ENCODE peak calls at places on chromosomes 11 and 22, in seven cellular contexts. B is gastrocnemius medialis, F is cardiac fibroblast, C is cardiac muscle cell, H is H9, E is dorsolateral prefrontal cortex, K is WTC11. V is an unnamed sample.

GRCh38 chr11:112834277-112834755 is 126.9 kb upstream of the NCAM1 start:
- DNase-seq in B (peak), F (no peak), C (no peak), H (no peak), E (peak), K (no peak), V (peak)

GRCh38 chr11:61553373-61554171 is 27.3 kb downstream of the SYT7 start:
- DNase-seq in B (no peak), F (no peak), C (no peak), H (no peak), E (no peak), K (no peak), V (no peak)

GRCh38 chr11:82978422-82979099 is 77.0 kb downstream of the DDIAS start:
- DNase-seq in B (no peak), F (peak), C (peak), H (no peak), E (no peak), K (no peak), V (no peak)

GRCh38 chr11:69841859-69842698 is 22.9 kb upstream of the FGF3 start:
- DNase-seq in B (no peak), F (peak), C (peak), H (peak), E (no peak), K (peak), V (no peak)

GRCh38 chr11:20372081-20372480 is 8.6 kb downstream of the HTATIP2 start:
- DNase-seq in B (no peak), F (no peak), C (no peak), H (no peak), E (no peak), K (no peak), V (no peak)

GRCh38 chr11:75858613-75859012 is 43.6 kb downstream of the UVRAG start:
- DNase-seq in B (no peak), F (peak), C (peak), H (no peak), E (no peak), K (no peak), V (no peak)

GRCh38 chr22:29344137-29344536 is 28.6 kb upstream of the RASL10A start:
- DNase-seq in B (peak), F (peak), C (peak), H (no peak), E (peak), K (no peak), V (peak)

GRCh38 chr11:65719887-65720236 is 736 bp downstream of the RNASEH2C start:
- DNase-seq in B (no peak), F (peak), C (peak), H (no peak), E (no peak), K (no peak), V (no peak)

GRCh38 chr22:27885977-27886842 is 32.8 kb downstream of the PITPNB start:
- DNase-seq in B (peak), F (peak), C (peak), H (no peak), E (peak), K (peak), V (no peak)

GRCh38 chr11:66112640-66113098 is 42.6 kb downstream of the PACS1 start:
- DNase-seq in B (no peak), F (peak), C (peak), H (no peak), E (no peak), K (no peak), V (no peak)

GRCh38 chr11:33773399-33774355 is 643 bp downstream of the FBXO3 start:
- DNase-seq in B (no peak), F (peak), C (no peak), H (no peak), E (no peak), K (peak), V (no peak)

GRCh38 chr11:100573911-100574513 is 113.1 kb upstream of the ARHGAP42 start:
- DNase-seq in B (no peak), F (no peak), C (no peak), H (no peak), E (no peak), K (no peak), V (no peak)

DNA sequence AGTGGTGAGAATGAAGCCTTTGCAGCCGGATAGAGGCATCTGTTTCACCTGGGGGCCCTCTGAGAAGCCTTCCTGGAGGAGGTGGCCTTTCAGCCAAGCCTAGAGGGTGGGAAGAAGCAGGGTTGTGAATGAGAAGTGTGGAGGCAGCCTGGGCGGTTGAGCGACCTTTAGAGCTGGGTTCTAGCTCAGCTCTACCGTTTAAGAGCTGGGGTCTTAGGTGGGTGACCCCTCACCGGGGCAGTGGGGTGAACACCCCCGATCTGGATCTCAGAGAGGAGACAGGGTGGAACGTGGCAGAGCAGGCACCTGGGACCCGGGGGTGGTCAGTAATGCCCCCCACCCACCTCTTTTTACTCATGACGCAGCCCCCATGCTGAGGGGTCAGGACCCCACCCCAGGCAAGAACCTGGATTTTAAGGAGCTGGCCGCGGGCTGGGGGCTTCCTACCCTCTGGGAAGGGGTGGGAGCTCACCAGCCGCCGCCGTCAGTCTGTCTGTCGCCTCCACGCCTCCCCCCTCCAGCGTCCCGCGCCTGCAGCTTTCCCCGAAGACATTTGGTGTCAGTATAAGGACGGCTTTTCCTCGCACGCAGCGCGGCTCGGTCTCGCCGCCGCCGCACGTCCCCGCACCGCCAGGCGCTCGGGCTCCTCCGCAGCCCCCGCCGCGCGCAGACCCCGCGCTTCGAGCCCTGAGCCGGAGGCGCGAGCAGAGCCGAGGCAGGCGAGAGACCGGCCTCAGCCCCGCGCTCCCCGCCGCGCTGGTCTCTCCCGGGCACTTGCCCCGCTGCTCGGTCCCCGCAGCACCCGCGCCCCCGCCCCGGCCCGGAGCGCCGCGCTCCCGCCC is 13.4 kb upstream of the CACNA1I start:
- DNase-seq in B (no peak), F (peak), C (peak), H (no peak), E (peak), K (no peak), V (no peak)
- TF ChIP-seq CTCF in B (no peak), F (no peak), C (peak), H (no peak), E (no peak), K (no peak), V (no peak)

DNA sequence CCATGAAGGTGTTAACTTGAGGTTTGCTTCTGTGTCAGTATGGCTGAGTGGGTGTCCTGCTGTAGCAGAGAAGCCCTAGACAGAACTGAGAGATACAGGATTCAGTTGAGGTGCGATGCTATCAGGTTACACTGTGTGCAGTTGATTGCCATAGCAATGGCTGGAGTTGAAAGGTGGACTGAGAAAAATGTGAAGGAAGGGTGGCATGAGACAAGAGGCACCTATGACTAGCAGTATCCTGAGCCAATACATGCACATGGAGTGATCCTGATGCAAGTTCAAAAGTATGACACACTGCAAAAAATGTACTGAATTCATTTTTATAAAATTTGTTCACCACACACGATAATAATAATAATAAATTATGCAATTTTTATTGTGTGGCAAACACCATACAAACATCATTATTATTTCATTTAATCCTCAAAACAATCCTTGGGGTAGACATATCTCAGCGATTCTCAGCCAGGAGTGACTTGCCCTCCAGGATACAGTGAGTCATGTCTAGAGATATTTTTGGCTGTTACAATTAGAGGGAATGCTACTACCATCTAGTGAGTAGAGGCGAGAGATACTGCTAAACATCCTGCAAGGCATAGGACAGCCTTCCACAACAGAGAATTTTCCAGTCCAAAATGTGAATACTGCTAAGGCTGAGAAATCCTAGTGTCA is 3.9 kb upstream of the PIWIL4 start:
- DNase-seq in B (no peak), F (peak), C (peak), H (no peak), E (no peak), K (no peak), V (no peak)
- TF ChIP-seq CTCF in B (no peak), F (peak), C (peak), H (no peak), E (no peak), K (no peak), V (peak)

GRCh38 chr11:15969701-15970329 is 386.5 kb downstream of the SOX6 start:
- DNase-seq in B (no peak), F (peak), C (peak), H (no peak), E (no peak), K (no peak), V (no peak)
- TF ChIP-seq CTCF in B (no peak), F (no peak), C (no peak), H (no peak), E (no peak), K (no peak), V (no peak)

GRCh38 chr11:46381836-46382643 is 571 bp downstream of the MDK start:
- DNase-seq in B (peak), F (no peak), C (peak), H (peak), E (no peak), K (peak), V (no peak)

GRCh38 chr11:46381046-46381835 is at the start of gene MDK:
- DNase-seq in B (peak), F (no peak), C (peak), H (peak), E (no peak), K (peak), V (no peak)

GRCh38 chr11:46383404-46383758 is 1.9 kb downstream of the MDK start:
- DNase-seq in B (peak), F (no peak), C (no peak), H (no peak), E (no peak), K (no peak), V (no peak)

GRCh38 chr11:46383974-46384701 is 2.7 kb downstream of the MDK start:
- DNase-seq in B (no peak), F (no peak), C (no peak), H (no peak), E (no peak), K (no peak), V (no peak)

GRCh38 chr11:46382644-46383403 is 1.4 kb downstream of the MDK start:
- DNase-seq in B (no peak), F (peak), C (peak), H (peak), E (no peak), K (peak), V (no peak)
- TF ChIP-seq CTCF in B (no peak), F (peak), C (peak), H (peak), E (peak), K (peak), V (peak)

DNA sequence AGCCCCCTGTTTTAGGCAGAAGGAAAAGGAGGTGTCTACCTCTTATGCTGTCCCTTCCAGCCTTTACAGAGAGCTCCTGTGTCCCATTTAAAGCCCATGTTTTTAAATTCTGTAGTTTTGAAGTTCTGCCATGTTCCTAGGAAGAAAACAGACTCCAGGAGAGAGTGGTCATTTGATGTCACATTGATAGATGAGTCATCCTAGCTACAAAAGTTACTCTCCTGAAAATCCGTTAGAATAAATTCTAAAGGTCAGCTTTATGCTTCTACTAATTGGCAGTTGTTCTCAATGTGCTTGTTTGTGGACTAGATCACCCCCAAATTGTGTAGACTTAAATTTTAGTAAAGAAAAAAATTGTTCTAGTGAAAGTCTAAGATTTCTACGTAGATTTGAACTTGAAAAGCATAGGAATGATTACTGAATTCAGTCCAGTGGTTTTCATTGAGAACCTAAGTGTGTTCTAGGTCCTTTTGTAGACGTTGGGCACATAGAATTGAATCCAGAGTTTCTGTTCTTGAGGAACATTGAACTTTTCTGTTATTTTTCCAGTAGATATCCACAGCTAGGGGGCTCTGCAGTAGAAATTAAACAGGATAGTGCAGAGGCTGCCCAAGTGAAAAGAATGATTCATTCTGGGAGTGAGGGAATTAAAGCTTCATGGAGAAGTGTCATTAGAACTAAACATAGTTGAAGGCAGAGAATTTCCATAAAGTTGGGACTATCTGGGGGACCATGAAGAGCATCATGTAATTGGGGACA is 140.6 kb upstream of the RASSF10 start:
- DNase-seq in B (no peak), F (peak), C (no peak), H (no peak), E (no peak), K (no peak), V (no peak)
- TF ChIP-seq CTCF in B (no peak), F (peak), C (peak), H (peak), E (peak), K (no peak), V (no peak)

DNA sequence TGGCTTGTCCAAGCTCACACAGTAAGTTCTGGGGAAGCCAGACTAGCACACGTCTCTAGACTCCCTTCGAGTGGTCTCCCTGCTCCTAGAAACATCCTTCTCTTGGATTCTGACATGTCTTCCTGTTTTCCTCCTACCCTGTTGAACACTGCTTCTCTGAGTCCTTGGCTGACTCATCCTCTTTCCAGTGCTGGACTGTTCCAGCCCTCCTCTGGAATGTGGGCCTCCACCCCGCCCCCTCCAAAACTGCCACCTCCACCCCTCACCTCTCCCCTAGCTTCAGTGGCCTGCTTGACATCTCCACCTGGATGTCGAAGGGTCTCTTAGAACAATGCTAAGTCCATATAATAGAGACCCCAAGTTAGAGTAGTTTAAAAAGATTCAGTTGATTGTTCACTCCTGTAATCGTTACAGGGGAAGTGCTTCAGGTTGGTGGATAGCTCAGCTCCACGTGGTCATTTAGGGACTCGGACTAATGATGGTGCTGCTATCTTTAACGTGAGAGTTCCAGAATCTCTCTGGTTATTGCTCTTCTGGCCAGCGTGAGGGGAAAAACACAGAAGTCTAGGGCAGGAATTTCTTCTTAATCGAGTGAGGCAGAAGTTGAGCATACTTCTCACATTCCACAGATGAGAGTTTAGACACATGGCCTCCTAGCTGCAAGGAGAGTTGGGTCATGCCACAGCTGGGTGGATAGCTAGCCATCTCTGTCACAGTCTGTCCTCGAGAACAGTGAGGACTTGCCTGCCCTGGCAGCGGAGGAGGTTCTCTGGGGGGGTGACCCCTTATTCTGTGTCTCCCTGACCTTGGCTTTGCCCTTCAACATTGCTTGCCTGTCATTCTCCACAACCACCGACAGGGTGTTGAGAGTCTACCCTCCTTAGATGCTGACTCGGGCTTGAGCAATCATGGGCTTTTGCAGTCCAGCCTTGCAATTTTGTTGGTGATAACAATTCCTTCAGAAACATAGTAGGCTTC is 4.7 kb upstream of the C11orf96 start:
- DNase-seq in B (no peak), F (peak), C (peak), H (no peak), E (no peak), K (no peak), V (no peak)
- TF ChIP-seq CTCF in B (no peak), F (peak), C (peak), H (peak), E (no peak), K (no peak), V (peak)

GRCh38 chr11:6475936-6476335 is 2.2 kb upstream of the TRIM3 start:
- DNase-seq in B (no peak), F (no peak), C (no peak), H (peak), E (no peak), K (peak), V (no peak)
- TF ChIP-seq CTCF in B (no peak), F (no peak), C (no peak), H (peak), E (no peak), K (no peak), V (no peak)

GRCh38 chr11:68212421-68213134 is 518 bp downstream of the KMT5B start:
- DNase-seq in B (peak), F (peak), C (peak), H (peak), E (peak), K (peak), V (no peak)
- TF ChIP-seq CTCF in B (peak), F (peak), C (no peak), H (peak), E (no peak), K (no peak), V (peak)

GRCh38 chr11:85811624-85812023 is 683 bp upstream of the SYTL2 start:
- DNase-seq in B (no peak), F (no peak), C (no peak), H (no peak), E (no peak), K (no peak), V (no peak)

GRCh38 chr11:85809191-85809590 is 1.8 kb downstream of the SYTL2 start:
- DNase-seq in B (no peak), F (no peak), C (no peak), H (no peak), E (no peak), K (no peak), V (no peak)

GRCh38 chr11:85810871-85811611 is at the start of gene SYTL2:
- DNase-seq in B (peak), F (peak), C (peak), H (peak), E (peak), K (peak), V (peak)

GRCh38 chr11:85810521-85810870 is 445 bp downstream of the SYTL2 start:
- DNase-seq in B (no peak), F (no peak), C (no peak), H (peak), E (peak), K (peak), V (no peak)

GRCh38 chr11:85809881-85810280 is 1.1 kb downstream of the SYTL2 start:
- DNase-seq in B (no peak), F (no peak), C (no peak), H (peak), E (peak), K (peak), V (no peak)
- TF ChIP-seq CTCF in B (no peak), F (no peak), C (no peak), H (no peak), E (no peak), K (no peak), V (no peak)